ENCODE peak calls at places on chromosomes 11 and 22, in six cellular contexts. One of them, this sample, is unnamed.

GRCh38 chr11:110490886-110491285 is 61.1 kb downstream of the FDX1 start:
- DNase-seq in NCI-H510A treated with DMSO at 0.1 percent for 48 hours: no peak
- DNase-seq in germinal center: no peak
- DNase-seq in mucosa of gallbladder: no peak
- DNase-seq in mesendoderm: peak
- DNase-seq in CD4-positive, alpha-beta T cell: no peak
- DNase-seq in this sample: no peak

GRCh38 chr22:31578171-31578570 is 81.8 kb downstream of the SFI1 start:
- DNase-seq in NCI-H510A treated with DMSO at 0.1 percent for 48 hours: no peak
- DNase-seq in germinal center: no peak
- DNase-seq in mucosa of gallbladder: no peak
- DNase-seq in mesendoderm: no peak
- DNase-seq in CD4-positive, alpha-beta T cell: no peak
- DNase-seq in this sample: no peak

GRCh38 chr11:2270322-2271076 is at the start of gene ASCL2:
- DNase-seq in NCI-H510A treated with DMSO at 0.1 percent for 48 hours: no peak
- DNase-seq in germinal center: no peak
- DNase-seq in mucosa of gallbladder: peak
- DNase-seq in mesendoderm: no peak
- DNase-seq in CD4-positive, alpha-beta T cell: no peak
- DNase-seq in this sample: no peak

GRCh38 chr11:13225058-13226001 is 52.3 kb upstream of the BMAL1 start:
- DNase-seq in NCI-H510A treated with DMSO at 0.1 percent for 48 hours: no peak
- DNase-seq in germinal center: no peak
- DNase-seq in mucosa of gallbladder: no peak
- DNase-seq in mesendoderm: no peak
- DNase-seq in CD4-positive, alpha-beta T cell: no peak
- DNase-seq in this sample: no peak

GRCh38 chr11:111870887-111871692 is at the start of gene ALG9:
- DNase-seq in NCI-H510A treated with DMSO at 0.1 percent for 48 hours: peak
- DNase-seq in germinal center: peak
- DNase-seq in mucosa of gallbladder: peak
- DNase-seq in mesendoderm: peak
- DNase-seq in CD4-positive, alpha-beta T cell: peak
- DNase-seq in this sample: peak

GRCh38 chr11:87358461-87358860 is 320.7 kb downstream of the TMEM135 start:
- DNase-seq in NCI-H510A treated with DMSO at 0.1 percent for 48 hours: no peak
- DNase-seq in germinal center: no peak
- DNase-seq in mucosa of gallbladder: no peak
- DNase-seq in mesendoderm: no peak
- DNase-seq in CD4-positive, alpha-beta T cell: no peak
- DNase-seq in this sample: no peak

GRCh38 chr11:41113160-41113559 is 346.3 kb downstream of the LRRC4C start:
- DNase-seq in NCI-H510A treated with DMSO at 0.1 percent for 48 hours: no peak
- DNase-seq in germinal center: no peak
- DNase-seq in mucosa of gallbladder: no peak
- DNase-seq in mesendoderm: no peak
- DNase-seq in CD4-positive, alpha-beta T cell: no peak
- DNase-seq in this sample: no peak

GRCh38 chr11:61917357-61918109 is at the start of gene RAB3IL1:
- DNase-seq in NCI-H510A treated with DMSO at 0.1 percent for 48 hours: no peak
- DNase-seq in germinal center: no peak
- DNase-seq in mucosa of gallbladder: peak
- DNase-seq in mesendoderm: peak
- DNase-seq in CD4-positive, alpha-beta T cell: no peak
- DNase-seq in this sample: no peak

GRCh38 chr22:33579448-33580093 is 340.7 kb downstream of the LARGE1 start:
- DNase-seq in NCI-H510A treated with DMSO at 0.1 percent for 48 hours: peak
- DNase-seq in germinal center: peak
- DNase-seq in mucosa of gallbladder: peak
- DNase-seq in mesendoderm: peak
- DNase-seq in CD4-positive, alpha-beta T cell: no peak
- DNase-seq in this sample: peak

GRCh38 chr22:30356392-30357230 is at the start of the genes CCDC157 and SF3A1:
- DNase-seq in NCI-H510A treated with DMSO at 0.1 percent for 48 hours: peak
- DNase-seq in germinal center: peak
- DNase-seq in mucosa of gallbladder: peak
- DNase-seq in mesendoderm: peak
- DNase-seq in CD4-positive, alpha-beta T cell: peak
- DNase-seq in this sample: peak

GRCh38 chr11:67118059-67118766 is 850 bp upstream of the KDM2A start:
- DNase-seq in NCI-H510A treated with DMSO at 0.1 percent for 48 hours: peak
- DNase-seq in germinal center: peak
- DNase-seq in mucosa of gallbladder: peak
- DNase-seq in mesendoderm: peak
- DNase-seq in CD4-positive, alpha-beta T cell: peak
- DNase-seq in this sample: peak

GRCh38 chr22:45290410-45290936 is 5.7 kb downstream of the UPK3A start:
- DNase-seq in NCI-H510A treated with DMSO at 0.1 percent for 48 hours: peak
- DNase-seq in germinal center: no peak
- DNase-seq in mucosa of gallbladder: peak
- DNase-seq in mesendoderm: peak
- DNase-seq in CD4-positive, alpha-beta T cell: no peak
- DNase-seq in this sample: no peak

GRCh38 chr22:37752189-37753061 is 55.3 kb upstream of the GCAT start:
- DNase-seq in NCI-H510A treated with DMSO at 0.1 percent for 48 hours: no peak
- DNase-seq in germinal center: no peak
- DNase-seq in mucosa of gallbladder: peak
- DNase-seq in mesendoderm: peak
- DNase-seq in CD4-positive, alpha-beta T cell: no peak
- DNase-seq in this sample: no peak

GRCh38 chr22:37274380-37274862 is 7.9 kb upstream of the CYTH4 start:
- DNase-seq in NCI-H510A treated with DMSO at 0.1 percent for 48 hours: no peak
- DNase-seq in germinal center: peak
- DNase-seq in mucosa of gallbladder: peak
- DNase-seq in mesendoderm: no peak
- DNase-seq in CD4-positive, alpha-beta T cell: no peak
- DNase-seq in this sample: no peak

GRCh38 chr11:28858076-28858475 is 749.9 kb downstream of the METTL15 start:
- DNase-seq in NCI-H510A treated with DMSO at 0.1 percent for 48 hours: no peak
- DNase-seq in germinal center: no peak
- DNase-seq in mucosa of gallbladder: no peak
- DNase-seq in mesendoderm: no peak
- DNase-seq in CD4-positive, alpha-beta T cell: no peak
- DNase-seq in this sample: no peak

GRCh38 chr22:35766654-35767580 is 49.2 kb downstream of the APOL5 start:
- DNase-seq in NCI-H510A treated with DMSO at 0.1 percent for 48 hours: peak
- DNase-seq in germinal center: no peak
- DNase-seq in mucosa of gallbladder: no peak
- DNase-seq in mesendoderm: no peak
- DNase-seq in CD4-positive, alpha-beta T cell: no peak
- DNase-seq in this sample: no peak

GRCh38 chr11:108929241-108929640 is 264.4 kb downstream of the DDX10 start:
- DNase-seq in NCI-H510A treated with DMSO at 0.1 percent for 48 hours: no peak
- DNase-seq in germinal center: no peak
- DNase-seq in mucosa of gallbladder: no peak
- DNase-seq in mesendoderm: no peak
- DNase-seq in CD4-positive, alpha-beta T cell: no peak
- DNase-seq in this sample: no peak

GRCh38 chr11:107929611-107930200 is 1.5 kb downstream of the RAB39A start:
- DNase-seq in NCI-H510A treated with DMSO at 0.1 percent for 48 hours: peak
- DNase-seq in germinal center: no peak
- DNase-seq in mucosa of gallbladder: no peak
- DNase-seq in mesendoderm: peak
- DNase-seq in CD4-positive, alpha-beta T cell: no peak
- DNase-seq in this sample: no peak

GRCh38 chr11:894575-895201 is 15.9 kb downstream of the CHID1 start:
- DNase-seq in NCI-H510A treated with DMSO at 0.1 percent for 48 hours: no peak
- DNase-seq in germinal center: no peak
- DNase-seq in mucosa of gallbladder: no peak
- DNase-seq in mesendoderm: no peak
- DNase-seq in CD4-positive, alpha-beta T cell: no peak
- DNase-seq in this sample: no peak

GRCh38 chr22:36184433-36185035 is 17.1 kb downstream of the APOL4 start:
- DNase-seq in NCI-H510A treated with DMSO at 0.1 percent for 48 hours: no peak
- DNase-seq in germinal center: no peak
- DNase-seq in mucosa of gallbladder: no peak
- DNase-seq in mesendoderm: no peak
- DNase-seq in CD4-positive, alpha-beta T cell: no peak
- DNase-seq in this sample: no peak

GRCh38 chr11:33521384-33521783 is 179.2 kb downstream of the C11orf91 start:
- DNase-seq in NCI-H510A treated with DMSO at 0.1 percent for 48 hours: no peak
- DNase-seq in germinal center: no peak
- DNase-seq in mucosa of gallbladder: no peak
- DNase-seq in mesendoderm: no peak
- DNase-seq in CD4-positive, alpha-beta T cell: no peak
- DNase-seq in this sample: no peak

GRCh38 chr11:105862736-105863367 is 159.2 kb downstream of the MSANTD4 start:
- DNase-seq in NCI-H510A treated with DMSO at 0.1 percent for 48 hours: peak
- DNase-seq in germinal center: peak
- DNase-seq in mucosa of gallbladder: no peak
- DNase-seq in mesendoderm: peak
- DNase-seq in CD4-positive, alpha-beta T cell: no peak
- DNase-seq in this sample: no peak

GRCh38 chr22:27620367-27621154 is 181.0 kb downstream of the MN1 start:
- DNase-seq in NCI-H510A treated with DMSO at 0.1 percent for 48 hours: no peak
- DNase-seq in germinal center: no peak
- DNase-seq in mucosa of gallbladder: no peak
- DNase-seq in mesendoderm: no peak
- DNase-seq in CD4-positive, alpha-beta T cell: no peak
- DNase-seq in this sample: no peak

GRCh38 chr11:124839051-124839971 is 25.9 kb upstream of the ROBO3 start:
- DNase-seq in NCI-H510A treated with DMSO at 0.1 percent for 48 hours: no peak
- DNase-seq in germinal center: no peak
- DNase-seq in mucosa of gallbladder: no peak
- DNase-seq in mesendoderm: peak
- DNase-seq in CD4-positive, alpha-beta T cell: no peak
- DNase-seq in this sample: no peak

GRCh38 chr11:134503104-134503503 is 91.1 kb upstream of the B3GAT1 start:
- DNase-seq in NCI-H510A treated with DMSO at 0.1 percent for 48 hours: no peak
- DNase-seq in germinal center: no peak
- DNase-seq in mucosa of gallbladder: no peak
- DNase-seq in mesendoderm: no peak
- DNase-seq in CD4-positive, alpha-beta T cell: no peak
- DNase-seq in this sample: no peak

GRCh38 chr11:76524919-76525318 is 80.1 kb downstream of the EMSY start:
- DNase-seq in NCI-H510A treated with DMSO at 0.1 percent for 48 hours: no peak
- DNase-seq in germinal center: no peak
- DNase-seq in mucosa of gallbladder: peak
- DNase-seq in mesendoderm: no peak
- DNase-seq in CD4-positive, alpha-beta T cell: no peak
- DNase-seq in this sample: no peak

GRCh38 chr22:30564045-30564765 is 10.3 kb downstream of the GAL3ST1 start:
- DNase-seq in NCI-H510A treated with DMSO at 0.1 percent for 48 hours: no peak
- DNase-seq in germinal center: no peak
- DNase-seq in mucosa of gallbladder: no peak
- DNase-seq in mesendoderm: no peak
- DNase-seq in CD4-positive, alpha-beta T cell: no peak
- DNase-seq in this sample: no peak

GRCh38 chr11:95698939-95699562 is 90.5 kb downstream of the FAM76B start:
- DNase-seq in NCI-H510A treated with DMSO at 0.1 percent for 48 hours: no peak
- DNase-seq in germinal center: no peak
- DNase-seq in mucosa of gallbladder: no peak
- DNase-seq in mesendoderm: no peak
- DNase-seq in CD4-positive, alpha-beta T cell: no peak
- DNase-seq in this sample: no peak

GRCh38 chr11:102389253-102389652 is 42.2 kb downstream of the BIRC2 start:
- DNase-seq in NCI-H510A treated with DMSO at 0.1 percent for 48 hours: no peak
- DNase-seq in germinal center: no peak
- DNase-seq in mucosa of gallbladder: no peak
- DNase-seq in mesendoderm: peak
- DNase-seq in CD4-positive, alpha-beta T cell: no peak
- DNase-seq in this sample: no peak

GRCh38 chr11:79100093-79100704 is 340.6 kb downstream of the TENM4 start:
- DNase-seq in NCI-H510A treated with DMSO at 0.1 percent for 48 hours: peak
- DNase-seq in germinal center: peak
- DNase-seq in mucosa of gallbladder: peak
- DNase-seq in mesendoderm: peak
- DNase-seq in CD4-positive, alpha-beta T cell: no peak
- DNase-seq in this sample: peak

GRCh38 chr22:21698430-21699329 is 32.9 kb downstream of the PPIL2 start:
- DNase-seq in NCI-H510A treated with DMSO at 0.1 percent for 48 hours: no peak
- DNase-seq in germinal center: no peak
- DNase-seq in mucosa of gallbladder: no peak
- DNase-seq in mesendoderm: peak
- DNase-seq in CD4-positive, alpha-beta T cell: no peak
- DNase-seq in this sample: no peak

GRCh38 chr11:32960553-32961164 is 55.0 kb upstream of the DEPDC7 start:
- DNase-seq in NCI-H510A treated with DMSO at 0.1 percent for 48 hours: peak
- DNase-seq in germinal center: peak
- DNase-seq in mucosa of gallbladder: no peak
- DNase-seq in mesendoderm: peak
- DNase-seq in CD4-positive, alpha-beta T cell: no peak
- DNase-seq in this sample: no peak